ENCODE peak calls at places on chromosome 14, in seven cellular contexts. One of them, this sample, is unnamed.

GRCh38 chr14:61662437-61663311 is 32.6 kb upstream of the HIF1A start:
- DNase-seq in NCI-H345: no peak
- DNase-seq in GM10248: peak
- DNase-seq in substantia nigra: no peak
- DNase-seq in stomach: peak
- DNase-seq in neural crest cell: no peak
- DNase-seq in mesenteric fat pad: no peak
- DNase-seq in this sample: no peak

GRCh38 chr14:58238252-58239247 is 6.1 kb upstream of the PSMA3 start:
- DNase-seq in NCI-H345: no peak
- DNase-seq in mesenteric fat pad: no peak
- DNase-seq in GM10248: no peak
- DNase-seq in neural crest cell: no peak
- DNase-seq in substantia nigra: no peak
- DNase-seq in stomach: no peak
- DNase-seq in this sample: no peak

GRCh38 chr14:38882533-38882932 is 220.5 kb downstream of the SEC23A start:
- DNase-seq in GM10248: no peak
- DNase-seq in neural crest cell: no peak
- DNase-seq in NCI-H345: peak
- DNase-seq in stomach: no peak
- DNase-seq in mesenteric fat pad: no peak
- DNase-seq in substantia nigra: no peak
- DNase-seq in this sample: no peak

GRCh38 chr14:20044243-20044642 is 8.4 kb upstream of the OR4K13 start:
- DNase-seq in substantia nigra: no peak
- DNase-seq in neural crest cell: no peak
- DNase-seq in GM10248: no peak
- DNase-seq in mesenteric fat pad: no peak
- DNase-seq in stomach: no peak
- DNase-seq in NCI-H345: no peak
- DNase-seq in this sample: no peak

GRCh38 chr14:61512026-61512425 is 183.3 kb upstream of the HIF1A start:
- DNase-seq in NCI-H345: no peak
- DNase-seq in substantia nigra: no peak
- DNase-seq in mesenteric fat pad: no peak
- DNase-seq in GM10248: no peak
- DNase-seq in neural crest cell: no peak
- DNase-seq in stomach: no peak
- DNase-seq in this sample: no peak

GRCh38 chr14:103736546-103737431 is 21.2 kb downstream of the ZFYVE21 start:
- DNase-seq in stomach: no peak
- DNase-seq in mesenteric fat pad: no peak
- DNase-seq in neural crest cell: no peak
- DNase-seq in substantia nigra: no peak
- DNase-seq in NCI-H345: no peak
- DNase-seq in GM10248: no peak
- DNase-seq in this sample: no peak

GRCh38 chr14:100237735-100238418 is 1.1 kb upstream of the YY1 start:
- DNase-seq in substantia nigra: no peak
- DNase-seq in stomach: peak
- DNase-seq in NCI-H345: peak
- DNase-seq in mesenteric fat pad: no peak
- DNase-seq in neural crest cell: no peak
- DNase-seq in GM10248: peak
- DNase-seq in this sample: no peak

GRCh38 chr14:104724407-104724980 is 465 bp downstream of the ADSS1 start:
- DNase-seq in stomach: peak
- DNase-seq in NCI-H345: no peak
- DNase-seq in neural crest cell: no peak
- DNase-seq in substantia nigra: no peak
- DNase-seq in GM10248: no peak
- DNase-seq in mesenteric fat pad: no peak
- DNase-seq in this sample: no peak

GRCh38 chr14:99672506-99673327 is 11.4 kb upstream of the CYP46A1 start:
- DNase-seq in NCI-H345: no peak
- DNase-seq in GM10248: peak
- DNase-seq in stomach: no peak
- DNase-seq in mesenteric fat pad: no peak
- DNase-seq in substantia nigra: no peak
- DNase-seq in neural crest cell: no peak
- DNase-seq in this sample: no peak

GRCh38 chr14:103512701-103513611 is 9.7 kb downstream of the CKB start:
- DNase-seq in mesenteric fat pad: peak
- DNase-seq in GM10248: no peak
- DNase-seq in substantia nigra: no peak
- DNase-seq in NCI-H345: peak
- DNase-seq in stomach: peak
- DNase-seq in neural crest cell: no peak
- DNase-seq in this sample: no peak